ENCODE peak calls at places on chromosomes 16 and 17, in nine cellular contexts. One of them, this sample, is unnamed.

GRCh38 chr17:30302241-30302640 is 10.5 kb upstream of the BLMH start:
- DNase-seq in GM04503: no peak
- DNase-seq in stimulated activated CD8-positive, alpha-beta memory T cell treated with anti-CD3 and anti-CD28 coated beads, Interleukin-4, amount 100 ng/mL, for 1 hour: no peak
- DNase-seq in activated T-helper 1 cell treated with anti-CD3 and anti-CD28 coated beads, Interleukin-2, amount 50 U/mL, for 16 hours: no peak
- DNase-seq in keratinocyte: no peak
- DNase-seq in retina: no peak
- DNase-seq in T-helper 2 cell: no peak
- DNase-seq in stimulated activated CD4-positive, alpha-beta T cell treated with anti-CD3 and anti-CD28 coated beads, Interleukin-1b, Interleukin-23, amount 100 ng/mL, for 4 hours: no peak
- DNase-seq in neural progenitor cell: no peak
- DNase-seq in this sample: no peak

GRCh38 chr17:7404737-7405412 is 978 bp upstream of the TMEM256 start:
- DNase-seq in GM04503: no peak
- DNase-seq in stimulated activated CD8-positive, alpha-beta memory T cell treated with anti-CD3 and anti-CD28 coated beads, Interleukin-4, amount 100 ng/mL, for 1 hour: no peak
- DNase-seq in activated T-helper 1 cell treated with anti-CD3 and anti-CD28 coated beads, Interleukin-2, amount 50 U/mL, for 16 hours: peak; percentile 44
- DNase-seq in keratinocyte: no peak
- DNase-seq in retina: peak; percentile 47
- DNase-seq in T-helper 2 cell: peak; percentile 72
- DNase-seq in stimulated activated CD4-positive, alpha-beta T cell treated with anti-CD3 and anti-CD28 coated beads, Interleukin-1b, Interleukin-23, amount 100 ng/mL, for 4 hours: peak; percentile 67
- DNase-seq in neural progenitor cell: peak; percentile 90
- DNase-seq in this sample: no peak

GRCh38 chr16:81699596-81699995 is 79.5 kb upstream of the PLCG2 start:
- DNase-seq in GM04503: no peak
- DNase-seq in stimulated activated CD8-positive, alpha-beta memory T cell treated with anti-CD3 and anti-CD28 coated beads, Interleukin-4, amount 100 ng/mL, for 1 hour: no peak
- DNase-seq in activated T-helper 1 cell treated with anti-CD3 and anti-CD28 coated beads, Interleukin-2, amount 50 U/mL, for 16 hours: no peak
- DNase-seq in keratinocyte: no peak
- DNase-seq in retina: no peak
- DNase-seq in T-helper 2 cell: no peak
- DNase-seq in stimulated activated CD4-positive, alpha-beta T cell treated with anti-CD3 and anti-CD28 coated beads, Interleukin-1b, Interleukin-23, amount 100 ng/mL, for 4 hours: no peak
- DNase-seq in neural progenitor cell: no peak
- DNase-seq in this sample: no peak

GRCh38 chr17:42774066-42774750 is 959 bp downstream of the VPS25 start:
- DNase-seq in GM04503: no peak
- DNase-seq in stimulated activated CD8-positive, alpha-beta memory T cell treated with anti-CD3 and anti-CD28 coated beads, Interleukin-4, amount 100 ng/mL, for 1 hour: no peak
- DNase-seq in activated T-helper 1 cell treated with anti-CD3 and anti-CD28 coated beads, Interleukin-2, amount 50 U/mL, for 16 hours: no peak
- DNase-seq in keratinocyte: no peak
- DNase-seq in retina: no peak
- DNase-seq in T-helper 2 cell: no peak
- DNase-seq in stimulated activated CD4-positive, alpha-beta T cell treated with anti-CD3 and anti-CD28 coated beads, Interleukin-1b, Interleukin-23, amount 100 ng/mL, for 4 hours: no peak
- DNase-seq in neural progenitor cell: no peak
- DNase-seq in this sample: no peak

GRCh38 chr17:7993972-7994589 is 8.3 kb upstream of the GUCY2D start:
- DNase-seq in GM04503: no peak
- DNase-seq in stimulated activated CD8-positive, alpha-beta memory T cell treated with anti-CD3 and anti-CD28 coated beads, Interleukin-4, amount 100 ng/mL, for 1 hour: no peak
- DNase-seq in activated T-helper 1 cell treated with anti-CD3 and anti-CD28 coated beads, Interleukin-2, amount 50 U/mL, for 16 hours: no peak
- DNase-seq in keratinocyte: no peak
- DNase-seq in retina: no peak
- DNase-seq in T-helper 2 cell: no peak
- DNase-seq in stimulated activated CD4-positive, alpha-beta T cell treated with anti-CD3 and anti-CD28 coated beads, Interleukin-1b, Interleukin-23, amount 100 ng/mL, for 4 hours: no peak
- DNase-seq in neural progenitor cell: no peak
- DNase-seq in this sample: no peak

GRCh38 chr16:89274561-89275283 is 57.2 kb downstream of the ZNF778 start:
- DNase-seq in GM04503: no peak
- DNase-seq in stimulated activated CD8-positive, alpha-beta memory T cell treated with anti-CD3 and anti-CD28 coated beads, Interleukin-4, amount 100 ng/mL, for 1 hour: no peak
- DNase-seq in activated T-helper 1 cell treated with anti-CD3 and anti-CD28 coated beads, Interleukin-2, amount 50 U/mL, for 16 hours: no peak
- DNase-seq in keratinocyte: no peak
- DNase-seq in retina: no peak
- DNase-seq in T-helper 2 cell: no peak
- DNase-seq in stimulated activated CD4-positive, alpha-beta T cell treated with anti-CD3 and anti-CD28 coated beads, Interleukin-1b, Interleukin-23, amount 100 ng/mL, for 4 hours: no peak
- DNase-seq in neural progenitor cell: no peak
- DNase-seq in this sample: no peak

GRCh38 chr16:2019500-2019899 is at the start of gene NPW:
- DNase-seq in GM04503: no peak
- DNase-seq in stimulated activated CD8-positive, alpha-beta memory T cell treated with anti-CD3 and anti-CD28 coated beads, Interleukin-4, amount 100 ng/mL, for 1 hour: no peak
- DNase-seq in activated T-helper 1 cell treated with anti-CD3 and anti-CD28 coated beads, Interleukin-2, amount 50 U/mL, for 16 hours: no peak
- DNase-seq in keratinocyte: no peak
- DNase-seq in retina: no peak
- DNase-seq in T-helper 2 cell: no peak
- DNase-seq in stimulated activated CD4-positive, alpha-beta T cell treated with anti-CD3 and anti-CD28 coated beads, Interleukin-1b, Interleukin-23, amount 100 ng/mL, for 4 hours: peak; percentile 32
- DNase-seq in neural progenitor cell: peak; percentile 56
- DNase-seq in this sample: no peak

GRCh38 chr17:57761887-57762286 is 16.8 kb upstream of the CCDC182 start:
- DNase-seq in GM04503: no peak
- DNase-seq in stimulated activated CD8-positive, alpha-beta memory T cell treated with anti-CD3 and anti-CD28 coated beads, Interleukin-4, amount 100 ng/mL, for 1 hour: no peak
- DNase-seq in activated T-helper 1 cell treated with anti-CD3 and anti-CD28 coated beads, Interleukin-2, amount 50 U/mL, for 16 hours: no peak
- DNase-seq in keratinocyte: no peak
- DNase-seq in retina: peak; percentile 74
- DNase-seq in T-helper 2 cell: no peak
- DNase-seq in stimulated activated CD4-positive, alpha-beta T cell treated with anti-CD3 and anti-CD28 coated beads, Interleukin-1b, Interleukin-23, amount 100 ng/mL, for 4 hours: no peak
- DNase-seq in neural progenitor cell: peak; percentile 72
- DNase-seq in this sample: no peak

GRCh38 chr17:12070561-12070960 is 49.9 kb downstream of the MAP2K4 start:
- DNase-seq in GM04503: peak; percentile 39
- DNase-seq in stimulated activated CD8-positive, alpha-beta memory T cell treated with anti-CD3 and anti-CD28 coated beads, Interleukin-4, amount 100 ng/mL, for 1 hour: no peak
- DNase-seq in activated T-helper 1 cell treated with anti-CD3 and anti-CD28 coated beads, Interleukin-2, amount 50 U/mL, for 16 hours: no peak
- DNase-seq in keratinocyte: no peak
- DNase-seq in retina: no peak
- DNase-seq in T-helper 2 cell: no peak
- DNase-seq in stimulated activated CD4-positive, alpha-beta T cell treated with anti-CD3 and anti-CD28 coated beads, Interleukin-1b, Interleukin-23, amount 100 ng/mL, for 4 hours: no peak
- DNase-seq in neural progenitor cell: no peak
- DNase-seq in this sample: no peak

GRCh38 chr17:45230787-45231480 is 9.2 kb downstream of the FMNL1 start:
- DNase-seq in GM04503: no peak
- DNase-seq in stimulated activated CD8-positive, alpha-beta memory T cell treated with anti-CD3 and anti-CD28 coated beads, Interleukin-4, amount 100 ng/mL, for 1 hour: no peak
- DNase-seq in activated T-helper 1 cell treated with anti-CD3 and anti-CD28 coated beads, Interleukin-2, amount 50 U/mL, for 16 hours: no peak
- DNase-seq in keratinocyte: no peak
- DNase-seq in retina: no peak
- DNase-seq in T-helper 2 cell: no peak
- DNase-seq in stimulated activated CD4-positive, alpha-beta T cell treated with anti-CD3 and anti-CD28 coated beads, Interleukin-1b, Interleukin-23, amount 100 ng/mL, for 4 hours: no peak
- DNase-seq in neural progenitor cell: no peak
- DNase-seq in this sample: no peak

GRCh38 chr17:75752405-75753192 is 12.4 kb downstream of the GALK1 start:
- DNase-seq in GM04503: no peak
- DNase-seq in stimulated activated CD8-positive, alpha-beta memory T cell treated with anti-CD3 and anti-CD28 coated beads, Interleukin-4, amount 100 ng/mL, for 1 hour: no peak
- DNase-seq in activated T-helper 1 cell treated with anti-CD3 and anti-CD28 coated beads, Interleukin-2, amount 50 U/mL, for 16 hours: no peak
- DNase-seq in keratinocyte: no peak
- DNase-seq in retina: no peak
- DNase-seq in T-helper 2 cell: no peak
- DNase-seq in stimulated activated CD4-positive, alpha-beta T cell treated with anti-CD3 and anti-CD28 coated beads, Interleukin-1b, Interleukin-23, amount 100 ng/mL, for 4 hours: no peak
- DNase-seq in neural progenitor cell: no peak
- DNase-seq in this sample: no peak

GRCh38 chr17:56754523-56755208 is 79.1 kb downstream of the C17orf67 start:
- DNase-seq in GM04503: peak; percentile 46
- DNase-seq in stimulated activated CD8-positive, alpha-beta memory T cell treated with anti-CD3 and anti-CD28 coated beads, Interleukin-4, amount 100 ng/mL, for 1 hour: no peak
- DNase-seq in activated T-helper 1 cell treated with anti-CD3 and anti-CD28 coated beads, Interleukin-2, amount 50 U/mL, for 16 hours: no peak
- DNase-seq in keratinocyte: no peak
- DNase-seq in retina: peak; percentile 34
- DNase-seq in T-helper 2 cell: no peak
- DNase-seq in stimulated activated CD4-positive, alpha-beta T cell treated with anti-CD3 and anti-CD28 coated beads, Interleukin-1b, Interleukin-23, amount 100 ng/mL, for 4 hours: no peak
- DNase-seq in neural progenitor cell: peak; percentile 27
- DNase-seq in this sample: no peak

GRCh38 chr17:14506364-14506763 is 205.5 kb downstream of the HS3ST3B1 start:
- DNase-seq in GM04503: no peak
- DNase-seq in stimulated activated CD8-positive, alpha-beta memory T cell treated with anti-CD3 and anti-CD28 coated beads, Interleukin-4, amount 100 ng/mL, for 1 hour: no peak
- DNase-seq in activated T-helper 1 cell treated with anti-CD3 and anti-CD28 coated beads, Interleukin-2, amount 50 U/mL, for 16 hours: no peak
- DNase-seq in keratinocyte: no peak
- DNase-seq in retina: no peak
- DNase-seq in T-helper 2 cell: no peak
- DNase-seq in stimulated activated CD4-positive, alpha-beta T cell treated with anti-CD3 and anti-CD28 coated beads, Interleukin-1b, Interleukin-23, amount 100 ng/mL, for 4 hours: no peak
- DNase-seq in neural progenitor cell: no peak
- DNase-seq in this sample: no peak

GRCh38 chr17:75806822-75807500 is 22.4 kb downstream of the UNK start:
- DNase-seq in GM04503: no peak
- DNase-seq in stimulated activated CD8-positive, alpha-beta memory T cell treated with anti-CD3 and anti-CD28 coated beads, Interleukin-4, amount 100 ng/mL, for 1 hour: no peak
- DNase-seq in activated T-helper 1 cell treated with anti-CD3 and anti-CD28 coated beads, Interleukin-2, amount 50 U/mL, for 16 hours: no peak
- DNase-seq in keratinocyte: no peak
- DNase-seq in retina: no peak
- DNase-seq in T-helper 2 cell: no peak
- DNase-seq in stimulated activated CD4-positive, alpha-beta T cell treated with anti-CD3 and anti-CD28 coated beads, Interleukin-1b, Interleukin-23, amount 100 ng/mL, for 4 hours: no peak
- DNase-seq in neural progenitor cell: no peak
- DNase-seq in this sample: no peak

GRCh38 chr16:58862334-58863024 is 128.4 kb upstream of the GOT2 start:
- DNase-seq in GM04503: no peak
- DNase-seq in stimulated activated CD8-positive, alpha-beta memory T cell treated with anti-CD3 and anti-CD28 coated beads, Interleukin-4, amount 100 ng/mL, for 1 hour: no peak
- DNase-seq in activated T-helper 1 cell treated with anti-CD3 and anti-CD28 coated beads, Interleukin-2, amount 50 U/mL, for 16 hours: no peak
- DNase-seq in keratinocyte: no peak
- DNase-seq in retina: peak; percentile 32
- DNase-seq in T-helper 2 cell: no peak
- DNase-seq in stimulated activated CD4-positive, alpha-beta T cell treated with anti-CD3 and anti-CD28 coated beads, Interleukin-1b, Interleukin-23, amount 100 ng/mL, for 4 hours: no peak
- DNase-seq in neural progenitor cell: no peak
- DNase-seq in this sample: no peak

GRCh38 chr16:80947708-80948615 is 58.7 kb downstream of the CMC2 start:
- DNase-seq in GM04503: no peak
- DNase-seq in stimulated activated CD8-positive, alpha-beta memory T cell treated with anti-CD3 and anti-CD28 coated beads, Interleukin-4, amount 100 ng/mL, for 1 hour: no peak
- DNase-seq in activated T-helper 1 cell treated with anti-CD3 and anti-CD28 coated beads, Interleukin-2, amount 50 U/mL, for 16 hours: no peak
- DNase-seq in keratinocyte: no peak
- DNase-seq in retina: peak; percentile 43
- DNase-seq in T-helper 2 cell: no peak
- DNase-seq in stimulated activated CD4-positive, alpha-beta T cell treated with anti-CD3 and anti-CD28 coated beads, Interleukin-1b, Interleukin-23, amount 100 ng/mL, for 4 hours: no peak
- DNase-seq in neural progenitor cell: peak; percentile 52
- DNase-seq in this sample: no peak

GRCh38 chr16:27549607-27549856 is 181 bp downstream of the GTF3C1 start:
- DNase-seq in GM04503: no peak
- DNase-seq in stimulated activated CD8-positive, alpha-beta memory T cell treated with anti-CD3 and anti-CD28 coated beads, Interleukin-4, amount 100 ng/mL, for 1 hour: no peak
- DNase-seq in activated T-helper 1 cell treated with anti-CD3 and anti-CD28 coated beads, Interleukin-2, amount 50 U/mL, for 16 hours: no peak
- DNase-seq in keratinocyte: no peak
- DNase-seq in retina: no peak
- DNase-seq in T-helper 2 cell: no peak
- DNase-seq in stimulated activated CD4-positive, alpha-beta T cell treated with anti-CD3 and anti-CD28 coated beads, Interleukin-1b, Interleukin-23, amount 100 ng/mL, for 4 hours: no peak
- DNase-seq in neural progenitor cell: no peak
- DNase-seq in this sample: no peak

GRCh38 chr16:29665294-29666077 is 2.4 kb downstream of the SPN start:
- DNase-seq in GM04503: no peak
- DNase-seq in stimulated activated CD8-positive, alpha-beta memory T cell treated with anti-CD3 and anti-CD28 coated beads, Interleukin-4, amount 100 ng/mL, for 1 hour: no peak
- DNase-seq in activated T-helper 1 cell treated with anti-CD3 and anti-CD28 coated beads, Interleukin-2, amount 50 U/mL, for 16 hours: no peak
- DNase-seq in keratinocyte: no peak
- DNase-seq in retina: no peak
- DNase-seq in T-helper 2 cell: no peak
- DNase-seq in stimulated activated CD4-positive, alpha-beta T cell treated with anti-CD3 and anti-CD28 coated beads, Interleukin-1b, Interleukin-23, amount 100 ng/mL, for 4 hours: no peak
- DNase-seq in neural progenitor cell: no peak
- DNase-seq in this sample: no peak

GRCh38 chr16:15775209-15775608 is 81.6 kb downstream of the MYH11 start:
- DNase-seq in GM04503: no peak
- DNase-seq in stimulated activated CD8-positive, alpha-beta memory T cell treated with anti-CD3 and anti-CD28 coated beads, Interleukin-4, amount 100 ng/mL, for 1 hour: no peak
- DNase-seq in activated T-helper 1 cell treated with anti-CD3 and anti-CD28 coated beads, Interleukin-2, amount 50 U/mL, for 16 hours: no peak
- DNase-seq in keratinocyte: no peak
- DNase-seq in retina: no peak
- DNase-seq in T-helper 2 cell: no peak
- DNase-seq in stimulated activated CD4-positive, alpha-beta T cell treated with anti-CD3 and anti-CD28 coated beads, Interleukin-1b, Interleukin-23, amount 100 ng/mL, for 4 hours: no peak
- DNase-seq in neural progenitor cell: no peak
- DNase-seq in this sample: no peak

GRCh38 chr17:65198653-65199382 is 61.6 kb downstream of the RGS9 start:
- DNase-seq in GM04503: no peak
- DNase-seq in stimulated activated CD8-positive, alpha-beta memory T cell treated with anti-CD3 and anti-CD28 coated beads, Interleukin-4, amount 100 ng/mL, for 1 hour: no peak
- DNase-seq in activated T-helper 1 cell treated with anti-CD3 and anti-CD28 coated beads, Interleukin-2, amount 50 U/mL, for 16 hours: no peak
- DNase-seq in keratinocyte: no peak
- DNase-seq in retina: peak; percentile 73
- DNase-seq in T-helper 2 cell: no peak
- DNase-seq in stimulated activated CD4-positive, alpha-beta T cell treated with anti-CD3 and anti-CD28 coated beads, Interleukin-1b, Interleukin-23, amount 100 ng/mL, for 4 hours: no peak
- DNase-seq in neural progenitor cell: peak; percentile 69
- DNase-seq in this sample: peak; percentile 25

GRCh38 chr17:74244128-74244527 is 29.9 kb upstream of the DNAI2 start:
- DNase-seq in GM04503: no peak
- DNase-seq in stimulated activated CD8-positive, alpha-beta memory T cell treated with anti-CD3 and anti-CD28 coated beads, Interleukin-4, amount 100 ng/mL, for 1 hour: no peak
- DNase-seq in activated T-helper 1 cell treated with anti-CD3 and anti-CD28 coated beads, Interleukin-2, amount 50 U/mL, for 16 hours: no peak
- DNase-seq in keratinocyte: no peak
- DNase-seq in retina: no peak
- DNase-seq in T-helper 2 cell: no peak
- DNase-seq in stimulated activated CD4-positive, alpha-beta T cell treated with anti-CD3 and anti-CD28 coated beads, Interleukin-1b, Interleukin-23, amount 100 ng/mL, for 4 hours: no peak
- DNase-seq in neural progenitor cell: no peak
- DNase-seq in this sample: no peak

GRCh38 chr16:49492896-49493620 is 119.5 kb downstream of the C16orf78 start:
- DNase-seq in GM04503: no peak
- DNase-seq in stimulated activated CD8-positive, alpha-beta memory T cell treated with anti-CD3 and anti-CD28 coated beads, Interleukin-4, amount 100 ng/mL, for 1 hour: no peak
- DNase-seq in activated T-helper 1 cell treated with anti-CD3 and anti-CD28 coated beads, Interleukin-2, amount 50 U/mL, for 16 hours: no peak
- DNase-seq in keratinocyte: no peak
- DNase-seq in retina: no peak
- DNase-seq in T-helper 2 cell: no peak
- DNase-seq in stimulated activated CD4-positive, alpha-beta T cell treated with anti-CD3 and anti-CD28 coated beads, Interleukin-1b, Interleukin-23, amount 100 ng/mL, for 4 hours: no peak
- DNase-seq in neural progenitor cell: no peak
- DNase-seq in this sample: no peak

GRCh38 chr16:56422896-56423441 is 2.4 kb downstream of the AMFR start:
- DNase-seq in GM04503: no peak
- DNase-seq in stimulated activated CD8-positive, alpha-beta memory T cell treated with anti-CD3 and anti-CD28 coated beads, Interleukin-4, amount 100 ng/mL, for 1 hour: no peak
- DNase-seq in activated T-helper 1 cell treated with anti-CD3 and anti-CD28 coated beads, Interleukin-2, amount 50 U/mL, for 16 hours: no peak
- DNase-seq in keratinocyte: no peak
- DNase-seq in retina: no peak
- DNase-seq in T-helper 2 cell: no peak
- DNase-seq in stimulated activated CD4-positive, alpha-beta T cell treated with anti-CD3 and anti-CD28 coated beads, Interleukin-1b, Interleukin-23, amount 100 ng/mL, for 4 hours: no peak
- DNase-seq in neural progenitor cell: peak; percentile 52
- DNase-seq in this sample: no peak

GRCh38 chr16:9844361-9844760 is 337.9 kb downstream of the GRIN2A start:
- DNase-seq in GM04503: no peak
- DNase-seq in stimulated activated CD8-positive, alpha-beta memory T cell treated with anti-CD3 and anti-CD28 coated beads, Interleukin-4, amount 100 ng/mL, for 1 hour: no peak
- DNase-seq in activated T-helper 1 cell treated with anti-CD3 and anti-CD28 coated beads, Interleukin-2, amount 50 U/mL, for 16 hours: no peak
- DNase-seq in keratinocyte: no peak
- DNase-seq in retina: no peak
- DNase-seq in T-helper 2 cell: no peak
- DNase-seq in stimulated activated CD4-positive, alpha-beta T cell treated with anti-CD3 and anti-CD28 coated beads, Interleukin-1b, Interleukin-23, amount 100 ng/mL, for 4 hours: no peak
- DNase-seq in neural progenitor cell: no peak
- DNase-seq in this sample: no peak

GRCh38 chr16:2919511-2920255 is 8.0 kb downstream of the FLYWCH1 start:
- DNase-seq in GM04503: peak; percentile 34
- DNase-seq in stimulated activated CD8-positive, alpha-beta memory T cell treated with anti-CD3 and anti-CD28 coated beads, Interleukin-4, amount 100 ng/mL, for 1 hour: no peak
- DNase-seq in activated T-helper 1 cell treated with anti-CD3 and anti-CD28 coated beads, Interleukin-2, amount 50 U/mL, for 16 hours: peak; percentile 24
- DNase-seq in keratinocyte: no peak
- DNase-seq in retina: peak; percentile 89
- DNase-seq in T-helper 2 cell: peak; percentile 39
- DNase-seq in stimulated activated CD4-positive, alpha-beta T cell treated with anti-CD3 and anti-CD28 coated beads, Interleukin-1b, Interleukin-23, amount 100 ng/mL, for 4 hours: peak; percentile 25
- DNase-seq in neural progenitor cell: peak; percentile 76
- DNase-seq in this sample: no peak

GRCh38 chr16:14505846-14506245 is 124.2 kb downstream of the PARN start:
- DNase-seq in GM04503: no peak
- DNase-seq in stimulated activated CD8-positive, alpha-beta memory T cell treated with anti-CD3 and anti-CD28 coated beads, Interleukin-4, amount 100 ng/mL, for 1 hour: no peak
- DNase-seq in activated T-helper 1 cell treated with anti-CD3 and anti-CD28 coated beads, Interleukin-2, amount 50 U/mL, for 16 hours: no peak
- DNase-seq in keratinocyte: no peak
- DNase-seq in retina: no peak
- DNase-seq in T-helper 2 cell: no peak
- DNase-seq in stimulated activated CD4-positive, alpha-beta T cell treated with anti-CD3 and anti-CD28 coated beads, Interleukin-1b, Interleukin-23, amount 100 ng/mL, for 4 hours: no peak
- DNase-seq in neural progenitor cell: no peak
- DNase-seq in this sample: no peak

GRCh38 chr17:82582208-82582607 is 62.7 kb downstream of the FOXK2 start:
- DNase-seq in GM04503: no peak
- DNase-seq in stimulated activated CD8-positive, alpha-beta memory T cell treated with anti-CD3 and anti-CD28 coated beads, Interleukin-4, amount 100 ng/mL, for 1 hour: no peak
- DNase-seq in activated T-helper 1 cell treated with anti-CD3 and anti-CD28 coated beads, Interleukin-2, amount 50 U/mL, for 16 hours: no peak
- DNase-seq in keratinocyte: no peak
- DNase-seq in retina: no peak
- DNase-seq in T-helper 2 cell: no peak
- DNase-seq in stimulated activated CD4-positive, alpha-beta T cell treated with anti-CD3 and anti-CD28 coated beads, Interleukin-1b, Interleukin-23, amount 100 ng/mL, for 4 hours: no peak
- DNase-seq in neural progenitor cell: no peak
- DNase-seq in this sample: no peak

GRCh38 chr17:76232342-76232741 is 8.0 kb downstream of the RNF157 start:
- DNase-seq in GM04503: peak; percentile 86
- DNase-seq in stimulated activated CD8-positive, alpha-beta memory T cell treated with anti-CD3 and anti-CD28 coated beads, Interleukin-4, amount 100 ng/mL, for 1 hour: no peak
- DNase-seq in activated T-helper 1 cell treated with anti-CD3 and anti-CD28 coated beads, Interleukin-2, amount 50 U/mL, for 16 hours: no peak
- DNase-seq in keratinocyte: no peak
- DNase-seq in retina: no peak
- DNase-seq in T-helper 2 cell: no peak
- DNase-seq in stimulated activated CD4-positive, alpha-beta T cell treated with anti-CD3 and anti-CD28 coated beads, Interleukin-1b, Interleukin-23, amount 100 ng/mL, for 4 hours: no peak
- DNase-seq in neural progenitor cell: no peak
- DNase-seq in this sample: peak; percentile 52